ENCODE peak calls at places on chromosome 4, in five cellular contexts. G is prostate gland, E is colonic mucosa, X is testis, T is GM12864. D is an unnamed sample.

GRCh38 chr4:45442466-45442865 is 681.4 kb downstream of the GABRG1 start:
- DNase-seq in G (no peak), E (no peak), X (no peak), T (no peak), D (no peak)

GRCh38 chr4:24956091-24956490 is 43.2 kb upstream of the CCDC149 start:
- DNase-seq in G (no peak), E (no peak), X (no peak), T (no peak), D (no peak)

GRCh38 chr4:161457311-161457710 is 706.5 kb downstream of the FSTL5 start:
- DNase-seq in G (no peak), E (no peak), X (no peak), T (no peak), D (no peak)

GRCh38 chr4:122500852-122501501 is 44.5 kb upstream of the IL2 start:
- DNase-seq in G (no peak), E (no peak), X (no peak), T (no peak), D (no peak)

GRCh38 chr4:48779095-48779997 is 733 bp downstream of the FRYL start:
- DNase-seq in G (peak), E (peak), X (peak), T (no peak), D (peak)

GRCh38 chr4:157185363-157185762 is 35.2 kb upstream of the GRIA2 start:
- DNase-seq in G (no peak), E (no peak), X (no peak), T (no peak), D (no peak)

GRCh38 chr4:3771932-3772495 is 5.8 kb downstream of the ADRA2C start:
- DNase-seq in G (no peak), E (no peak), X (no peak), T (no peak), D (no peak)

GRCh38 chr4:84878090-84878489 is 88.4 kb downstream of the WDFY3 start:
- DNase-seq in G (no peak), E (no peak), X (no peak), T (no peak), D (no peak)

GRCh38 chr4:101178731-101179130 is 168.6 kb downstream of the PPP3CA start:
- DNase-seq in G (no peak), E (no peak), X (no peak), T (no peak), D (no peak)

GRCh38 chr4:187276786-187277408 is 553.2 kb upstream of the FAT1 start:
- DNase-seq in G (no peak), E (no peak), X (no peak), T (no peak), D (no peak)

GRCh38 chr4:3715251-3716033 is 50.7 kb upstream of the ADRA2C start:
- DNase-seq in G (no peak), E (no peak), X (no peak), T (no peak), D (no peak)

GRCh38 chr4:184485279-184485678 is 10.9 kb upstream of the IRF2 start:
- DNase-seq in G (no peak), E (no peak), X (no peak), T (no peak), D (no peak)

GRCh38 chr4:21090098-21090666 is 389.9 kb downstream of the PACRGL start:
- DNase-seq in G (no peak), E (no peak), X (no peak), T (no peak), D (no peak)

DNA sequence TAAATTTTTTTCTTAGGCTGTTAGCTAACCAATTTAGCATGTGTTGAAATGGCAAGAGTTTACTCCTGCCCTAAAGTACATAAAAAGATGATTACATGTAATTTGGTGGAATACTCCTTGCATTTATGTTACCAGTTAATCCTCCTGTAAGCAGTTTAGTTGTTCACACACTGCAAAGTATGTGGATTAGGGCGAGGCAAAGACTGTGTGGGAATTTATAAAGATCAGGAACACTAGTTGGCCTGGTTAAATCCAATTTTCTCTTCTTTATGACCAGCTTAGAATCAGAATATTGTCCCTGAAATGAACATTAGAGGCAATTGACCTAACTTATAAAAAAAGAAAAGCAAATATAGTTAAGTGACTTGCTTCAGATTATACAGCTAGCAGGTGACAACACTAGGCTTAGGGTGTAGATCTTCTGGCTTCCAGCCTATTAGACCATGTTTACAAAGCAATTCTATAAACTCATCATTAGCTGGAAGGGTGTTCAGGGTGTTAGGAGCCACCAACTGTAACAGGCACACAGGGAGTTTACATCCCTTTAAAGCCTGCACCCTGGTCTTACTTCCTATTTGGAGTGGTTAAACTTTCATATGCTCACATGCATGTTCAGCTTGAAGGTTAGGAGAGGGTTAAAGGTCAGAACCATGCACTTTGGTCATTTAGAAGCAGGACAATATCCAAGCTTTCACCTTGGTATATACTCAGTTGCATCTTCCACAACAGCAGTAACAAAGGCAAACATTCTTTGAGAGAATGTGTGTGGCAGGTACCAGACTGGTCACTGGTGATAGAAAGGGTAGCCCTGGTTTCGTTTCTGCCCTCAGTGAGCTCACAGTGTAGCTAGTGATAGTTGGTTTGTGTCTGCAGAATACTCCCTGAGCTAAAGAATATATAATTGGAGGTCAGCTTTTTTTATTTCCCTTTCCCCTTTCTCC is 72.6 kb downstream of the GC start:
- DNase-seq in G (no peak), E (peak), X (no peak), T (no peak), D (no peak)
- TF ChIP-seq CTCF in G (no peak), E (no peak), X (no peak), T (no peak), D (no peak)

DNA sequence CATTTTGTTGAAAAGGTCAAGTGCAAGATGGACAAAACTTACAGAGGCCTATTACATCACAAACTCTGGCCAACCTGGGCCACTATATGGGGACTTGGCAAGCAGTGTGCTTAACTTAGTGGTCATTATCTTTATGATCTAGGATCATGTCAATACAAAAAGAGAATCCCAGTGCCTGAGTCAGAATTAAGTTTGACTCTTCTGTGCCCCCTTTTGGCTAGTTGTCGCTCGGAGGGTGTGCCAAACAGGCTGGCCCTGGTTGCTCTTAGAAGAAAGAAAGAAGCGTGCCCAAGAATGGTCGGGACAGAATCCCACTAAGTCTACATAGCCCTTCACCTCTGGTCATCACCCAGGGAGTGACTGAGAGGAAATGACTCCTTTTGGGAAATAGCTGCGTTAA is 100.1 kb downstream of the EIF4E start:
- DNase-seq in G (no peak), E (peak), X (no peak), T (no peak), D (no peak)
- TF ChIP-seq CTCF in G (no peak), E (no peak), X (no peak), T (peak), D (no peak)

DNA sequence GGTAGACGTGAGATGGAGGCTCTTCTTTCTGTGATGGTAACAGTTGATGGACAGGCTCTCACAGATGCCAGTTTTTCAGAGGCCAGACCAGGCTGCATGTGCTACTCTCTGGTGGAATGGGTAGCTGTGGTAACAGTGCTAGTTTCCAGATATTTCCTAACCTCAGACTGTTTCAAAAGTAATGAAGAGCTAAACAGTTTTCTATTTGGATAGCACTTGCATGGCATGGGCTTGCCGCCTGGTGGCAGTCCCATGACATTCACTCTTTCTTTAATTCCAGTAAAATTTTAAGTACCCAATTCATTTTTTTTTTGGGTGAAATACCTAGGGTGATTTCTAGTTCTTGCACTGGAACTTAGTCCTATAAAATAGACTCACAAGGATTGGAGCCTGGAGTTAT is 220.2 kb upstream of the MAD2L1 start:
- DNase-seq in G (no peak), E (no peak), X (no peak), T (no peak), D (no peak)
- TF ChIP-seq CTCF in G (no peak), E (no peak), X (no peak), T (no peak), D (no peak)

GRCh38 chr4:186128842-186129241 is 24.3 kb downstream of the FAM149A start:
- DNase-seq in G (no peak), E (no peak), X (no peak), T (no peak), D (no peak)

GRCh38 chr4:186131935-186132334 is 27.4 kb downstream of the FAM149A start:
- DNase-seq in G (no peak), E (no peak), X (no peak), T (no peak), D (no peak)

GRCh38 chr4:186134254-186134653 is 29.8 kb downstream of the FAM149A start:
- DNase-seq in G (no peak), E (no peak), X (no peak), T (peak), D (peak)

GRCh38 chr4:186137193-186137792 is 32.8 kb downstream of the FAM149A start:
- DNase-seq in G (no peak), E (no peak), X (no peak), T (no peak), D (peak)

DNA sequence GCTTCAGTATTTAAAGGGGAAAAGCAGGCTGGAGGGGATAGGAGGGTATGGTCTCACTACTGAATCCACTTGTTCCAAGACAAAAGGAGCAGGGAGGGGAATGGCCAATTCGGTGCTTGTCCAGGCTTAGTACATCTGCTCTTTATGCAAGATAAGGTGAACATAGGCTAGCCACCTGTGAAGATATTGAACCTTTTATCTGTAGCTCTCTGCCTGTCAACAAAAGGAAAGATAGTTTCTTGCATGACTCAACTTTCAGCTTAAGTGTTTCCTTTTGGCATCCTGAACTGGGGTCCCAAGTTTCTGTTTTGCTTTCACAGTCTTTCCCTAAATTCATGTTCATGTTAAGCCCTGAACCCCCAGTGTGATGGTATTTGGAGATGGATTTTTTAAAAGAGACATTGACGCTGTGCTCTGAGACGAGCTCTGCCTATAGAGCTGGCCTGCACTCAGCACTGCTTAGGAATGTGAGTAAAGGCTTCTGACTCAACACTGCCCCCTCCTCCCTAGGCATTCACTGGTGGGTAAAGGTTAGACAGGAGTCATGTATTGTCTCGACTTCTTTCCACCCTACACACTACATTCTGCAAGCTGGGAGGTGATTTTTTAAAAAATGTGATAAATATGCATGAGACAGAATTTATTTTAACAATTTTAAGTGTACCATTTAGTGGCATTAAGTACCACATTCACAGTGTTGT is 28.2 kb downstream of the FAM149A start:
- DNase-seq in G (no peak), E (no peak), X (no peak), T (no peak), D (no peak)
- TF ChIP-seq CTCF in G (no peak), E (no peak), X (no peak), T (peak), D (peak)

DNA sequence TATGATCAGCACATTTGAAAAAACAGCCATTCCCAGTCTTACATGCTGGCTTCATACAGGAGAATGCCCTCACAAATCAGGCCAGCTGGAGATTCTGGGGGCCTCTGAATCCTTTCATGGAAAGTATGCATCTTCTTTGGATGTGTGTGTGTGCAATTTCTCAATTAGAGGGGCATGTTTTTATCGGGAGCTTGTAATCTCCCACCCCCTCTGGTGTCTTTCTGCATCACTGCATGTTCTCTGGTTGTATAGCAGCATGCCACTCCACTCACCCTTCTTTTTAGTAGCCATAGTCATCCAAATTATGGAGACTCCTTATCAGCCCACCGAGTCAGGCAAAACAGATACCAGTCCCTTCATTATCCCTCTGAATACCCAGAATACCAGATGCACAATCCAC is 282.2 kb upstream of the SLIT2 start:
- DNase-seq in G (no peak), E (no peak), X (no peak), T (no peak), D (no peak)
- TF ChIP-seq CTCF in G (no peak), E (no peak), X (no peak), T (no peak), D (no peak)

GRCh38 chr4:173318648-173319211 is 15.4 kb downstream of the HMGB2 start:
- DNase-seq in G (no peak), E (no peak), X (no peak), T (no peak), D (no peak)
- TF ChIP-seq CTCF in G (peak), E (peak), X (no peak), T (no peak), D (no peak)

GRCh38 chr4:139164731-139165130 is 12.3 kb downstream of the ELF2 start:
- DNase-seq in G (no peak), E (no peak), X (no peak), T (no peak), D (no peak)

GRCh38 chr4:139171878-139172691 is 4.9 kb downstream of the ELF2 start:
- DNase-seq in G (no peak), E (no peak), X (no peak), T (no peak), D (no peak)

GRCh38 chr4:139163806-139164206 is 13.2 kb downstream of the ELF2 start:
- DNase-seq in G (no peak), E (no peak), X (no peak), T (no peak), D (no peak)

GRCh38 chr4:139170932-139171331 is 6.1 kb downstream of the ELF2 start:
- DNase-seq in G (no peak), E (no peak), X (no peak), T (no peak), D (no peak)

DNA sequence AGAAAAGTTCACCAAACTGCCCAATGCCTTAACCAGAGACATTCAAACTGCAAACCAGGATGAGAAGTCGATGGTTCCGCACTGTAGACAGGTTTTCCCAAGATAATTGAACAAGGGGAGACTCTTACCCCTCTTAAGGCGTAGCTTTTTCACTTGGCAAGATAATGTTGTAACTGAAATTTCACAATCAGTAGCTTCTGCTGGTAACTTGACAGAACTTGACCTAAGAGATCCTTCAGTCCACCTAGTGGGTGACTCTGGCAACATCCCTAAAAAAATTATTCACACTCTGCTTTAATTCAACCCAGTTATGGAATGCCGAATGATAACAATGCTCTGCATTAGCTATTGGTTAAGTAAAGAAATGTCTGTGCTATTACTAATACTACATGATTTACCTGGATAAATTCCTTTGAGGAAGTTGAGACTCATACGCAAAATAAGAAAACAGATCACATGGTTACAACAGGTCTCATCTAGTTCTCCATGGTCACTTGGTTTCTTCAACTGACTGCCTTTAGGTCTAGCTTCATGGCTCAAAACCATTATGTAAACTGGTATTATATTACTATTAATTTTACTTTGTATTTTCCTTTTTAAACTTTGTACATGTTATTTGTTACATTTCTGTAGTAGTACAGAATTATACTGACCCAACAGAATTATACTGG is 9.1 kb downstream of the ELF2 start:
- DNase-seq in G (no peak), E (no peak), X (no peak), T (no peak), D (peak)
- TF ChIP-seq CTCF in G (no peak), E (no peak), X (peak), T (peak), D (no peak)

GRCh38 chr4:186144180-186144579 is 39.7 kb downstream of the FAM149A start:
- DNase-seq in G (peak), E (peak), X (peak), T (no peak), D (peak)
- TF ChIP-seq CTCF in G (no peak), E (no peak), X (no peak), T (peak), D (no peak)

D was measured in GM20000.